ENCODE peak calls at places on chromosomes 11 and 22, in seven cellular contexts. N is mesendoderm, G is right lobe of liver, R is lung, O is GM23248, B is cardiac muscle cell, Q is Peyer's patch. X is an unnamed sample. For H3K36me3, the result is how much of the 10 kb centered on the place peaks cover.

GRCh38 chr11:9619004-9619403 is 44.9 kb upstream of the SWAP70 start:
- DNase-seq in G (no peak), B (no peak), Q (no peak), O (no peak), R (no peak), N (no peak), X (no peak)

GRCh38 chr11:91199866-91200265 is 977.0 kb upstream of the CHORDC1 start:
- DNase-seq in O (no peak), N (peak), Q (no peak), R (no peak), B (no peak), G (no peak), X (no peak)

GRCh38 chr11:3860360-3860759 is 4.9 kb downstream of the STIM1 start:
- DNase-seq in N (no peak), B (no peak), Q (no peak), O (no peak), G (no peak), R (no peak), X (no peak)

GRCh38 chr11:119745776-119746535 is 17.0 kb upstream of the NECTIN1 start:
- DNase-seq in N (no peak), G (no peak), Q (no peak), R (no peak), O (no peak), B (no peak), X (no peak)

GRCh38 chr22:39214383-39215069 is 30.3 kb downstream of the PDGFB start:
- DNase-seq in B (peak), N (peak), O (peak), R (no peak), Q (no peak), G (no peak), X (peak)

GRCh38 chr11:11987503-11988022 is 20.9 kb downstream of the DKK3 start:
- DNase-seq in N (peak), R (no peak), G (no peak), B (peak), O (peak), Q (no peak), X (no peak)

GRCh38 chr11:108870373-108871020 is 205.6 kb downstream of the DDX10 start:
- DNase-seq in R (no peak), Q (no peak), O (peak), G (no peak), B (peak), N (peak), X (no peak)

GRCh38 chr11:12464303-12464702 is 86.9 kb downstream of the PARVA start:
- DNase-seq in R (no peak), B (no peak), N (no peak), Q (no peak), O (no peak), G (no peak), X (no peak)

GRCh38 chr11:75288846-75289760 is 48.5 kb downstream of the TPBGL start:
- DNase-seq in N (no peak), R (no peak), G (no peak), Q (no peak), O (peak), B (no peak), X (no peak)

GRCh38 chr11:75287579-75287978 is 47.0 kb downstream of the TPBGL start:
- DNase-seq in N (no peak), G (no peak), O (no peak), R (no peak), Q (no peak), B (no peak), X (no peak)

GRCh38 chr11:75286826-75287465 is 46.4 kb downstream of the TPBGL start:
- DNase-seq in Q (no peak), R (no peak), O (peak), G (no peak), B (no peak), N (no peak), X (no peak)

GRCh38 chr11:75283391-75283931 is 42.9 kb downstream of the TPBGL start:
- DNase-seq in O (no peak), G (no peak), N (peak), R (no peak), Q (no peak), B (no peak), X (no peak)

DNA sequence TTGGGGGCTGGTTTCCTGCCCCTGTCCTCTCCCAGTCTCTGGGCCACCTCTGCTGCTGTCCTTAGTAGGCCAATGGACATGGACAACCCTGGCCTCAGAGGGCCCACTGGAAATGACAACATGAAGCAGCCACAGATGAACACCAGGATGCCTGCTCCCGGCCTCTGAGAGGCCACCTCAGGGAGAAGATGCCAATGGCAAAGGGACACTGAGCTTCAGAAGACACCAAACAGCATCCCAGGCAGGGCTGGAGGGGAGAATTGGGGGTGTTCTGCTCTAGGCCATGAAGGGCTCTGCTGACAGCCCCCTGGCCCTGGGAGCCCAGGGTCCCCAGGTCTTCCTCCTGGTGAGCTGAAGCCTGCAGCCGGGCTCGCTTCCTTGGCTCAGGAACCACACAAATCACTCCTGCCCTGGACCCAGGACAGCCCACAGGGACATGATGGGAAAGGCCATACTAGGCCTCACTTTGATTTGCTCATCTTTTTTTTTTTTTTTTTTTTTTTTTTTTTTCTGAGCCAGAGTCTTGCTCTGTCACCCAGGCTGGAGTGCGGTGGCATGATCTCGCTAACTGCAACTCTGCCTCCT is 45.3 kb downstream of the TPBGL start:
- DNase-seq in Q (no peak), B (no peak), R (no peak), N (no peak), G (no peak), O (no peak), X (no peak)
- H3K36me3 ChIP-seq in Q (half or more), B (under half), R (half or more), N (under half), G (under half), O (under half), X (under half)

GRCh38 chr11:134181707-134182106 is 42.1 kb downstream of the NCAPD3 start:
- DNase-seq in B (no peak), R (no peak), O (peak), G (no peak), Q (no peak), N (no peak), X (no peak)
- H3K36me3 ChIP-seq in B (under half), R (under half), O (under half), G (half or more), Q (under half), N (under half), X (under half)

GRCh38 chr11:17098038-17098437 is 20.6 kb upstream of the RPS13 start:
- DNase-seq in B (no peak), O (no peak), G (no peak), Q (no peak), N (no peak), R (no peak), X (no peak)
- H3K36me3 ChIP-seq in B (half or more), O (under half), G (under half), Q (half or more), N (under half), R (under half), X (under half)

GRCh38 chr22:24077416-24077815 is 66.3 kb downstream of the CABIN1 start:
- DNase-seq in G (no peak), R (no peak), N (no peak), B (no peak), O (no peak), Q (no peak), X (no peak)
- H3K36me3 ChIP-seq in G (under half), R (under half), N (under half), B (under half), O (under half), Q (half or more), X (under half)

DNA sequence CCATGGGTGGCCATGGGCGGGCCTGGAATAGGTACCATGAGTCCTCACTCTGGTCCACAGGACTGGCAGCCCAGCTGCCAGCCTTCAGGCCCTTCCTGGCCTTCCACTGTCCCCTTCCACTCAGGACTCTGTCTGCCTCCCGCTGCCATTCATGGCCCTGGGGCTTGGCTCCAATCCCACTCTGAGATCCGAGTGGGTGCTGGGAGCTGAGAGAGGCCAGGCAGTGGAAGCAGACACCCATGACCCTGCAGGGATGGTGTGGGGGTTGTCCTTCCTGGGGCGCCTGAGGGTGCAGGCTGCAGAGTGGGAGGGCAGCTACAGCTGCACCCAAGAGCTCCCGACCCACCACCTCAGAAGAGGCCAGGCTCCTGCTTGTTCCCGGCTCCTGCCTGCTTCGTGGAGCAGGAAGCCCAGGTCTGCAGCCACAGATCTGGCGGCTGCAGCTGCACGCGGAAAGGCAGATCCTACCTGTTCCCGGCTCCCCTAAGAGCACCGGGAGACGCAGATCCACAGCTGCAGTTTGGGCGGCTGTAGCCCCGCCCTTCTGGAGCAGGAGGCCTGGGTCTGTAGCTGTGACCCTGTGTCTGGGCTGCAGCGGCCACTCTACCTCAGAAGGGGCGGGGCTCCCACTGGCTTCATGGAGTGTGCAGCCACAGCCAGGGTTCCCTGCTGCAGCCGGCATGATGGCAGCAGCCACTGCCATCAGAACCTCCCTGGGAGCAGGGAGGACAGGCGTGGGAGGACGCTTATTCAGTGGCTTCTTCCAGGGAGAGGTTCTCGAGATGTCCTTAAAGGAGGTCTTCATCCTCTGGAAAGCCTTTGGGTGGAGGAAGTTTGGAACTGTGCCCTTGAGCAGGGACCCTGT is 27.5 kb downstream of the IGHMBP2 start:
- DNase-seq in B (no peak), R (no peak), G (no peak), N (no peak), O (no peak), Q (no peak), X (no peak)
- H3K36me3 ChIP-seq in B (under half), R (half or more), G (half or more), N (under half), O (under half), Q (half or more), X (under half)

DNA sequence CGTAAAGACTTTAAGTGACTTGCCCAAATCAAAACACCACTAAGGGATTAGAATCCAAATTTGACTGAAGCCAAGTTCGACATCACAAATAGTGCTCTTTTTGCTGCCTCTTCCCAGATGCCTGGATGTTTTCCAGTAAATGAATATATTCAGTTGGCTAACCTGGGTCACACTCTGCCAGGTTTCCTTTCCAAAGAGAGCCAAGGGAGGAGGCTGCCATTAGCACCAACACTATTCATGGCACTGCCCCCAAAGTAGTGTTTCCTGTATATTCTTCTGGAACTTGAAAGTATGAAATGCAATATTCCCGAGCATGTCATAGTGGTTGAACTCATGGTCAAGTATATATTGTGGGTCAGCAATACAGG is 219.3 kb upstream of the UBASH3B start:
- DNase-seq in G (no peak), N (no peak), Q (no peak), B (no peak), R (no peak), O (no peak), X (no peak)
- H3K36me3 ChIP-seq in G (under half), N (under half), Q (under half), B (under half), R (under half), O (under half), X (under half)

X was measured in kidney epithelial cell.